ENCODE peak calls at places on chromosomes 7 and 10, in six cellular contexts. Q is cardiac muscle cell, F is GOT3, X is BE2C, U is glomerular endothelial cell, T is foreskin keratinocyte. I is an unnamed sample.
A peak's percentile ranks its signal among the peaks of the same experiment; 100 is the strongest.

GRCh38 chr10:100743626-100744135 is 1.7 kb upstream of the PAX2 start:
- DNase-seq in F (no peak), T (no peak), Q (peak; percentile 82), X (peak; percentile 55), U (peak; percentile 25), I (peak; percentile 73)

GRCh38 chr10:124175701-124176100 is 82.3 kb upstream of the CHST15 start:
- DNase-seq in U (no peak), F (no peak), T (no peak), X (no peak), Q (no peak), I (no peak)

GRCh38 chr10:94075521-94075920 is 81.8 kb downstream of the PLCE1 start:
- DNase-seq in T (no peak), F (no peak), Q (no peak), U (no peak), X (no peak), I (no peak)

GRCh38 chr10:14403846-14404623 is 73.3 kb upstream of the FRMD4A start:
- DNase-seq in U (no peak), Q (no peak), F (no peak), X (peak; percentile 18), T (no peak), I (no peak)

GRCh38 chr10:129865413-129865812 is 98.7 kb downstream of the EBF3 start:
- DNase-seq in T (no peak), F (no peak), Q (no peak), X (no peak), U (no peak), I (no peak)

GRCh38 chr7:127997226-127997922 is 33.9 kb downstream of the LRRC4 start:
- DNase-seq in X (no peak), U (no peak), T (no peak), F (no peak), Q (peak; percentile 9), I (no peak)

GRCh38 chr7:106111671-106112117 is 418 bp downstream of the SYPL1 start:
- DNase-seq in F (peak; percentile 55), T (no peak), U (no peak), Q (peak; percentile 88), X (peak; percentile 78), I (peak; percentile 23)

GRCh38 chr10:103040424-103040823 is 122.3 kb downstream of the CNNM2 start:
- DNase-seq in Q (peak; percentile 36), T (peak; percentile 47), F (no peak), X (no peak), U (no peak), I (no peak)

GRCh38 chr10:75294031-75294437 is 58.3 kb upstream of the COMTD1 start:
- DNase-seq in F (no peak), U (no peak), Q (no peak), X (no peak), T (no peak), I (no peak)

GRCh38 chr10:124592101-124592500 is 130.5 kb downstream of the LHPP start:
- DNase-seq in X (no peak), T (no peak), U (no peak), F (no peak), Q (no peak), I (no peak)

GRCh38 chr10:61834519-61834918 is 67.0 kb upstream of the ARID5B start:
- DNase-seq in Q (no peak), F (no peak), X (no peak), T (no peak), U (no peak), I (no peak)

GRCh38 chr7:130505753-130506152 is 13.9 kb downstream of the MEST start:
- DNase-seq in F (no peak), Q (no peak), T (no peak), U (no peak), X (no peak), I (no peak)

GRCh38 chr7:130356760-130357611 is 12.4 kb downstream of the CPA5 start:
- DNase-seq in F (no peak), T (peak; percentile 85), Q (peak; percentile 88), X (no peak), U (no peak), I (no peak)

GRCh38 chr7:21939136-21939857 is 6.4 kb downstream of the CDCA7L start:
- DNase-seq in Q (peak; percentile 69), F (no peak), T (no peak), X (no peak), U (no peak), I (no peak)

GRCh38 chr7:127809285-127809702 is 157.3 kb downstream of the SND1 start:
- DNase-seq in T (peak; percentile 84), F (no peak), Q (peak; percentile 24), X (peak; percentile 87), U (no peak), I (no peak)

GRCh38 chr10:128835361-128835760 is 631.7 kb upstream of the MGMT start:
- DNase-seq in X (no peak), Q (no peak), U (no peak), T (no peak), F (no peak), I (no peak)

GRCh38 chr10:126215767-126216166 is 172.5 kb downstream of the ADAM12 start:
- DNase-seq in T (no peak), U (no peak), X (no peak), Q (no peak), F (no peak), I (no peak)

GRCh38 chr10:72407471-72407870 is 52.8 kb upstream of the DNAJB12 start:
- DNase-seq in T (no peak), X (no peak), U (no peak), F (no peak), Q (no peak), I (peak; percentile 4)

GRCh38 chr7:88919484-88920131 is 124.1 kb upstream of the TEX47 start:
- DNase-seq in T (no peak), U (no peak), F (no peak), Q (no peak), X (no peak), I (no peak)

GRCh38 chr7:31192996-31193395 is 140.9 kb downstream of the ADCYAP1R1 start:
- DNase-seq in X (peak; percentile 77), U (no peak), Q (peak; percentile 62), T (peak; percentile 15), F (peak; percentile 18), I (peak; percentile 12)

GRCh38 chr7:44617225-44617885 is 10.9 kb downstream of the OGDH start:
- DNase-seq in U (no peak), F (no peak), T (peak; percentile 37), Q (peak; percentile 25), X (no peak), I (no peak)

GRCh38 chr10:75592888-75593643 is 161.6 kb downstream of the LRMDA start:
- DNase-seq in F (no peak), U (no peak), X (no peak), T (no peak), Q (peak; percentile 29), I (no peak)

GRCh38 chr10:101007099-101007711 is 7.6 kb downstream of the LZTS2 start:
- DNase-seq in X (no peak), T (no peak), Q (no peak), F (no peak), U (no peak), I (no peak)

GRCh38 chr10:43292745-43293676 is 26.1 kb upstream of the RASGEF1A start:
- DNase-seq in T (no peak), U (peak; percentile 27), Q (peak; percentile 66), F (no peak), X (peak; percentile 57), I (no peak)

GRCh38 chr7:158816271-158816670 is 13.0 kb downstream of the ESYT2 start:
- DNase-seq in X (no peak), T (no peak), U (no peak), F (no peak), Q (peak; percentile 48), I (no peak)

GRCh38 chr7:131235489-131236317 is 92.0 kb upstream of the MKLN1 start:
- DNase-seq in Q (peak; percentile 98), U (peak; percentile 98), F (no peak), T (peak; percentile 88), X (peak; percentile 64), I (no peak)

GRCh38 chr7:50826371-50827172 is 43.9 kb upstream of the GRB10 start:
- DNase-seq in X (no peak), U (peak; percentile 93), F (peak; percentile 26), Q (peak; percentile 77), T (peak; percentile 82), I (no peak)

GRCh38 chr10:48296699-48297098 is 9.8 kb upstream of the MAPK8 start:
- DNase-seq in X (no peak), Q (no peak), U (no peak), T (no peak), F (no peak), I (no peak)

GRCh38 chr10:70462349-70462984 is 16.1 kb upstream of the PALD1 start:
- DNase-seq in Q (no peak), T (no peak), U (no peak), X (peak; percentile 51), F (no peak), I (no peak)

GRCh38 chr7:92228100-92228499 is 17.6 kb downstream of the KRIT1 start:
- DNase-seq in U (no peak), T (no peak), F (no peak), X (no peak), Q (no peak), I (no peak)

GRCh38 chr10:21197838-21198237 is 300.7 kb upstream of the NEBL start:
- DNase-seq in F (no peak), X (no peak), Q (no peak), T (no peak), U (no peak), I (no peak)

GRCh38 chr10:4810093-4810492 is 15.9 kb upstream of the AKR1E2 start:
- DNase-seq in U (no peak), Q (peak; percentile 67), F (no peak), X (no peak), T (no peak), I (no peak)

GRCh38 chr7:155594961-155595366 is 48.6 kb upstream of the CNPY1 start:
- DNase-seq in U (no peak), X (no peak), Q (no peak), T (no peak), F (no peak), I (no peak)

GRCh38 chr7:25964483-25964961 is 187.5 kb upstream of the NFE2L3 start:
- DNase-seq in T (no peak), X (no peak), Q (no peak), U (no peak), F (no peak), I (no peak)

GRCh38 chr10:124262249-124262865 is 156.4 kb downstream of the OAT start:
- DNase-seq in Q (no peak), X (no peak), U (no peak), T (no peak), F (no peak), I (no peak)

GRCh38 chr10:34666008-34666700 is 148.9 kb downstream of the PARD3 start:
- DNase-seq in U (peak; percentile 77), F (peak; percentile 10), Q (peak; percentile 96), T (peak; percentile 80), X (peak; percentile 45), I (no peak)

GRCh38 chr10:11586170-11586569 is 25.3 kb downstream of the USP6NL start:
- DNase-seq in T (no peak), U (no peak), Q (no peak), F (no peak), X (no peak), I (no peak)

GRCh38 chr7:92020636-92021035 is 80.0 kb downstream of the AKAP9 start:
- DNase-seq in U (no peak), T (no peak), Q (no peak), F (no peak), X (no peak), I (no peak)

GRCh38 chr7:130879191-130879590 is 145.2 kb upstream of the KLF14 start:
- DNase-seq in T (no peak), X (no peak), F (no peak), Q (no peak), U (no peak), I (no peak)

I was measured in GM12892.